ENCODE peak calls at places on chromosomes 11 and 22, in eight cellular contexts. P is stimulated activated CD8-positive, alpha-beta memory T cell treated with anti-CD3 and anti-CD28 coated beads, Interleukin-7, amount 100 ng/mL, for 48 hours; U is stimulated activated CD4-positive, alpha-beta T cell treated with anti-CD3 and anti-CD28 coated beads, Interleukin-4, amount 100 ng/mL, for 48 hours; Z is activated T-cell treated with anti-CD3 and anti-CD28 coated beads for 1 hour; A is NCI-H187; D is CD8-positive, alpha-beta T cell; O is mucosa of descending colon; Y is HEK293T. V is an unnamed sample.

GRCh38 chr11:13207270-13207664 is 70.3 kb upstream of the BMAL1 start:
- DNase-seq in P (no peak), U (no peak), Z (no peak), A (no peak), D (no peak), O (no peak), Y (no peak), V (no peak)

GRCh38 chr22:29450222-29450621 is 11.8 kb downstream of the RFPL1 start:
- DNase-seq in P (no peak), U (no peak), Z (no peak), A (no peak), D (no peak), O (no peak), Y (no peak), V (no peak)

GRCh38 chr11:1854132-1854948 is 1.5 kb downstream of the LSP1 start:
- DNase-seq in P (no peak), U (no peak), Z (no peak), A (no peak), D (no peak), O (no peak), Y (no peak), V (peak; percentile 79)

GRCh38 chr11:92870241-92870826 is 99.1 kb upstream of the MTNR1B start:
- DNase-seq in P (no peak), U (no peak), Z (no peak), A (no peak), D (no peak), O (no peak), Y (no peak), V (no peak)

GRCh38 chr11:23540101-23540561 is 679.9 kb upstream of the CCDC179 start:
- DNase-seq in P (no peak), U (no peak), Z (no peak), A (peak; percentile 16), D (no peak), O (peak; percentile 39), Y (peak; percentile 45), V (no peak)

GRCh38 chr22:26461188-26461810 is 22.3 kb downstream of the HPS4 start:
- DNase-seq in P (no peak), U (peak; percentile 38), Z (peak; percentile 34), A (peak; percentile 17), D (no peak), O (peak; percentile 83), Y (peak; percentile 84), V (no peak)

GRCh38 chr11:21316591-21316990 is 647.2 kb downstream of the NELL1 start:
- DNase-seq in P (no peak), U (no peak), Z (no peak), A (no peak), D (no peak), O (no peak), Y (no peak), V (no peak)

GRCh38 chr11:126329644-126330200 is 25.8 kb upstream of the ST3GAL4 start:
- DNase-seq in P (peak; percentile 38), U (no peak), Z (no peak), A (no peak), D (no peak), O (no peak), Y (no peak), V (no peak)

GRCh38 chr11:13963949-13964770 is 1.6 kb downstream of the SPON1 start:
- DNase-seq in P (no peak), U (no peak), Z (no peak), A (no peak), D (no peak), O (peak; percentile 69), Y (no peak), V (peak; percentile 23)

GRCh38 chr22:22894740-22895731 is 7.4 kb downstream of the IGLL5 start:
- DNase-seq in P (no peak), U (no peak), Z (no peak), A (no peak), D (no peak), O (no peak), Y (no peak), V (no peak)

GRCh38 chr11:70471254-70471653 is 72.9 kb downstream of the CTTN start:
- DNase-seq in P (no peak), U (peak; percentile 9), Z (no peak), A (no peak), D (no peak), O (peak; percentile 5), Y (peak; percentile 41), V (peak; percentile 55)

GRCh38 chr11:122981388-122982264 is at the start of gene BSX:
- DNase-seq in P (peak; percentile 22), U (peak; percentile 61), Z (peak; percentile 33), A (no peak), D (peak; percentile 25), O (peak; percentile 53), Y (peak; percentile 81), V (peak; percentile 33)

GRCh38 chr11:116707250-116707649 is 65.5 kb downstream of the BUD13 start:
- DNase-seq in P (no peak), U (no peak), Z (no peak), A (peak; percentile 31), D (no peak), O (peak; percentile 73), Y (no peak), V (no peak)

GRCh38 chr11:10455637-10456487 is 798 bp downstream of the AMPD3 start:
- DNase-seq in P (peak; percentile 71), U (peak; percentile 65), Z (peak; percentile 56), A (peak; percentile 65), D (peak; percentile 30), O (peak; percentile 81), Y (peak; percentile 30), V (peak; percentile 63)

GRCh38 chr11:62472063-62472884 is 53.4 kb downstream of the SCGB1A1 start:
- DNase-seq in P (no peak), U (no peak), Z (no peak), A (no peak), D (no peak), O (no peak), Y (no peak), V (no peak)

GRCh38 chr11:6194065-6194581 is 4.9 kb upstream of the OR52W1 start:
- DNase-seq in P (no peak), U (no peak), Z (no peak), A (no peak), D (no peak), O (no peak), Y (no peak), V (no peak)

GRCh38 chr11:70567680-70568503 is 169.6 kb downstream of the CTTN start:
- DNase-seq in P (no peak), U (no peak), Z (no peak), A (no peak), D (no peak), O (peak; percentile 81), Y (no peak), V (no peak)

GRCh38 chr11:100823360-100823759 is 136.3 kb downstream of the ARHGAP42 start:
- DNase-seq in P (no peak), U (no peak), Z (no peak), A (no peak), D (no peak), O (no peak), Y (no peak), V (no peak)

GRCh38 chr22:45127866-45128265 is 35.9 kb upstream of the NUP50 start:
- DNase-seq in P (no peak), U (no peak), Z (no peak), A (no peak), D (no peak), O (no peak), Y (no peak), V (no peak)

GRCh38 chr11:68408512-68408911 is 52.0 kb upstream of the PPP6R3 start:
- DNase-seq in P (no peak), U (no peak), Z (no peak), A (no peak), D (no peak), O (no peak), Y (no peak), V (no peak)

GRCh38 chr11:57598831-57599155 is 1.3 kb downstream of the SERPING1 start:
- DNase-seq in P (no peak), U (no peak), Z (no peak), A (no peak), D (no peak), O (no peak), Y (no peak), V (no peak)

GRCh38 chr11:73178092-73178539 is 36.0 kb upstream of the FCHSD2 start:
- DNase-seq in P (peak; percentile 64), U (peak; percentile 67), Z (peak; percentile 75), A (no peak), D (peak; percentile 65), O (peak; percentile 84), Y (peak; percentile 76), V (peak; percentile 86)

GRCh38 chr11:44380009-44380313 is 70.0 kb upstream of the ALX4 start:
- DNase-seq in P (no peak), U (no peak), Z (no peak), A (no peak), D (no peak), O (no peak), Y (no peak), V (no peak)

GRCh38 chr11:124758355-124759267 is 3.5 kb downstream of the ESAM start:
- DNase-seq in P (peak; percentile 57), U (peak; percentile 64), Z (peak; percentile 62), A (no peak), D (peak; percentile 42), O (peak; percentile 91), Y (peak; percentile 55), V (peak; percentile 64)

GRCh38 chr11:11391796-11392195 is 38.7 kb upstream of the CSNK2A3 start:
- DNase-seq in P (no peak), U (no peak), Z (no peak), A (no peak), D (no peak), O (peak; percentile 68), Y (no peak), V (no peak)

GRCh38 chr22:44192098-44192810 is 11.5 kb downstream of the PARVG start:
- DNase-seq in P (no peak), U (peak; percentile 60), Z (peak; percentile 24), A (no peak), D (no peak), O (peak; percentile 13), Y (peak; percentile 75), V (no peak)

GRCh38 chr11:2807276-2807681 is 78.3 kb downstream of the CDKN1C start:
- DNase-seq in P (no peak), U (no peak), Z (no peak), A (no peak), D (no peak), O (peak; percentile 66), Y (no peak), V (no peak)

GRCh38 chr11:71370895-71371673 is 77.1 kb downstream of the DHCR7 start:
- DNase-seq in P (no peak), U (no peak), Z (no peak), A (no peak), D (no peak), O (no peak), Y (no peak), V (no peak)

GRCh38 chr11:34585870-34586654 is 34.8 kb upstream of the EHF start:
- DNase-seq in P (no peak), U (no peak), Z (no peak), A (no peak), D (no peak), O (no peak), Y (peak; percentile 46), V (no peak)

GRCh38 chr11:1943576-1943975 is 3.6 kb upstream of the MRPL23 start:
- DNase-seq in P (no peak), U (no peak), Z (no peak), A (no peak), D (peak; percentile 0), O (no peak), Y (no peak), V (no peak)

GRCh38 chr22:36787594-36787993 is 11.7 kb upstream of the IFT27 start:
- DNase-seq in P (no peak), U (no peak), Z (no peak), A (no peak), D (no peak), O (no peak), Y (no peak), V (no peak)

GRCh38 chr11:67033661-67034166 is 10.8 kb downstream of the SYT12 start:
- DNase-seq in P (no peak), U (no peak), Z (no peak), A (no peak), D (no peak), O (no peak), Y (no peak), V (no peak)

GRCh38 chr11:110091995-110092576 is 1.1 kb upstream of the ZC3H12C start:
- DNase-seq in P (no peak), U (no peak), Z (no peak), A (no peak), D (no peak), O (no peak), Y (peak; percentile 17), V (no peak)

GRCh38 chr11:20873054-20873453 is 203.7 kb downstream of the NELL1 start:
- DNase-seq in P (no peak), U (no peak), Z (no peak), A (peak; percentile 89), D (no peak), O (peak; percentile 20), Y (peak; percentile 46), V (no peak)